ENCODE peak calls at places on chromosomes 7 and 10, in four cellular contexts. S is brain microvascular endothelial cell, R is AG04449, D is PC-9. G is an unnamed sample.

GRCh38 chr10:121069061-121069850 is 218.1 kb downstream of the WDR11 start:
- DNase-seq in S (no peak), D (no peak), R (no peak), G (no peak)

GRCh38 chr7:157468221-157469111 is 131.7 kb downstream of the DNAJB6 start:
- DNase-seq in S (no peak), R (no peak), D (no peak), G (no peak)

GRCh38 chr7:105403128-105403527 is 14.4 kb upstream of the SRPK2 start:
- DNase-seq in S (no peak), R (no peak), D (no peak), G (no peak)

GRCh38 chr7:25624837-25625236 is 396.6 kb upstream of the NPVF start:
- DNase-seq in R (no peak), S (peak), D (no peak), G (no peak)

GRCh38 chr10:112953075-112953501 is 3.0 kb downstream of the TCF7L2 start:
- DNase-seq in S (no peak), R (no peak), D (peak), G (no peak)

GRCh38 chr7:64999165-65000004 is 7.1 kb downstream of the ERV3-1 start:
- DNase-seq in D (peak), S (peak), R (no peak), G (no peak)

GRCh38 chr7:37971491-37971890 is 51.1 kb downstream of the EPDR1 start:
- DNase-seq in S (no peak), R (no peak), D (no peak), G (no peak)

GRCh38 chr7:158613481-158613880 is 25.9 kb upstream of the PTPRN2 start:
- DNase-seq in S (no peak), R (no peak), D (no peak), G (no peak)

GRCh38 chr10:124693801-124694416 is 50.3 kb downstream of the FAM53B start:
- DNase-seq in D (no peak), S (no peak), R (no peak), G (no peak)

GRCh38 chr7:112481833-112482669 is 1.3 kb downstream of the LSMEM1 start:
- DNase-seq in S (peak), R (peak), D (peak), G (peak)

GRCh38 chr10:13449296-13449695 is 79.5 kb downstream of the BEND7 start:
- DNase-seq in D (no peak), R (no peak), S (no peak), G (no peak)

GRCh38 chr10:42990721-42991441 is 86.0 kb upstream of the RET start:
- DNase-seq in D (no peak), S (no peak), R (no peak), G (no peak)

GRCh38 chr7:8216291-8216690 is 45.7 kb downstream of the ICA1 start:
- DNase-seq in D (no peak), R (no peak), S (no peak), G (no peak)

GRCh38 chr7:130292682-130293257 is at the start of gene CPA4:
- DNase-seq in S (peak), R (peak), D (peak), G (peak)

GRCh38 chr10:116707981-116708380 is 34.4 kb downstream of the HSPA12A start:
- DNase-seq in S (no peak), D (no peak), R (no peak), G (no peak)

GRCh38 chr10:78957471-78958039 is 111.2 kb upstream of the ZMIZ1 start:
- DNase-seq in D (no peak), R (no peak), S (peak), G (no peak)

GRCh38 chr10:65941098-65941655 is 984.7 kb upstream of the LRRTM3 start:
- DNase-seq in R (no peak), S (peak), D (no peak), G (no peak)

GRCh38 chr7:144037414-144038096 is 11.2 kb upstream of the OR2A5 start:
- DNase-seq in R (no peak), S (peak), D (no peak), G (no peak)

GRCh38 chr10:115857856-115858255 is 415.1 kb downstream of the GFRA1 start:
- DNase-seq in S (no peak), R (no peak), D (no peak), G (peak)

GRCh38 chr10:17075510-17075909 is 54.1 kb downstream of the CUBN start:
- DNase-seq in D (no peak), R (peak), S (peak), G (peak)

GRCh38 chr10:131722525-131723264 is 178.1 kb upstream of the PPP2R2D start:
- DNase-seq in R (no peak), S (no peak), D (no peak), G (no peak)

GRCh38 chr10:62233494-62234283 is 35.0 kb downstream of the RTKN2 start:
- DNase-seq in S (no peak), D (no peak), R (no peak), G (no peak)

GRCh38 chr7:72504057-72504456 is 91.9 kb upstream of the CALN1 start:
- DNase-seq in R (no peak), D (no peak), S (no peak), G (no peak)

GRCh38 chr10:108556176-108556575 is 1367.1 kb downstream of the XPNPEP1 start:
- DNase-seq in D (no peak), S (no peak), R (no peak), G (no peak)

GRCh38 chr10:131559450-131559911 is 248.0 kb upstream of the TCERG1L start:
- DNase-seq in D (no peak), R (no peak), S (no peak), G (no peak)

GRCh38 chr10:103676058-103676785 is 179.2 kb downstream of the SH3PXD2A start:
- DNase-seq in R (no peak), D (no peak), S (peak), G (peak)

GRCh38 chr7:106110238-106110560 is 1.9 kb downstream of the SYPL1 start:
- DNase-seq in D (no peak), S (no peak), R (no peak), G (no peak)

GRCh38 chr7:2542011-2542923 is 13.1 kb downstream of the BRAT1 start:
- DNase-seq in S (no peak), D (no peak), R (no peak), G (no peak)

GRCh38 chr10:689433-690226 is at the start of gene DIP2C:
- DNase-seq in S (peak), R (no peak), D (peak), G (no peak)

GRCh38 chr7:27154369-27154768 is 2.0 kb upstream of the HOXA3 start:
- DNase-seq in D (no peak), R (no peak), S (no peak), G (no peak)

GRCh38 chr10:70916241-70916640 is 27.9 kb upstream of the PCBD1 start:
- DNase-seq in R (no peak), S (no peak), D (no peak), G (no peak)

GRCh38 chr7:73844131-73844547 is 1.8 kb upstream of the METTL27 start:
- DNase-seq in D (no peak), S (no peak), R (no peak), G (no peak)

GRCh38 chr10:86851329-86852207 is 95.1 kb downstream of the BMPR1A start:
- DNase-seq in R (peak), S (no peak), D (no peak), G (peak)

GRCh38 chr10:93115661-93116383 is 42.1 kb downstream of the CYP26A1 start:
- DNase-seq in D (peak), S (peak), R (no peak), G (no peak)

GRCh38 chr10:90675621-90676020 is 182.2 kb downstream of the HTR7 start:
- DNase-seq in R (peak), D (no peak), S (peak), G (peak)

GRCh38 chr10:21167288-21168010 is 270.3 kb upstream of the NEBL start:
- DNase-seq in D (no peak), S (no peak), R (no peak), G (no peak)

GRCh38 chr10:21169271-21169670 is 272.2 kb upstream of the NEBL start:
- DNase-seq in D (no peak), S (no peak), R (no peak), G (no peak)

GRCh38 chr10:21164687-21165086 is 267.6 kb upstream of the NEBL start:
- DNase-seq in R (no peak), D (no peak), S (no peak), G (no peak)

GRCh38 chr10:21165489-21165888 is 268.4 kb upstream of the NEBL start:
- DNase-seq in S (no peak), R (no peak), D (no peak), G (no peak)

DNA sequence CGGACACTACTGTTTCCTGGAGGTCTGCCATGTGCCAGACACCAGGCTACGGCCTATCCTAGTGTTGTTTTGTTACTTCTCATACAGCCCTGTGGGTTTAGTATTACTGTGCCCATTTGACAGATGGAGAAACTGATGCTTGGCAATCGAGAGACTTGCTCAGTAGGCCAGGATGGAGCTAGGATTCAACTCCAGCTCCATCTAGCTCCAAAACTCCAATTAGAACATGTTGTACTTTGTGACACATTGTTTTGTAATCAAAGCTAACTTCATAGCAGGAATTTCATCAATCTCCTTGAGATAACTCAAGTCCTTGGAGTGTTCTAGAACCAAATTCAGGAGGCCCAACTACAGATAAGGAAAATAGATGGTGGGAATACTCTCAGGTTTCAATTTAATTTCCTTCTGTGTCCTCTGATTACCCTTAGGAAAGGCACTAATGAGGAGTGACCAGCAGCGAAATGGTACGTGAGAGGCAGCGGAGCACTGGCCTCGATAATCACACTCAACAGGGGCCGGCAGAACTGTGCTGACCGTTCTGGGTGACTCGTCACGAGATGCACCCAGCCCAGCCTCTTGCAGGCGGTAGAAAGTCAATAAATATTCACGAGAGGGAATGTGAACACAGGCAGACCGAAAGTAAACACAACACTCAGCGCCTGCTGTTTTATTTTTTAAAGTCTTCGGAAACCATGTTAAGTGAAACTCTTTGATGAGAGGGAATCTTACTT is 269.6 kb upstream of the NEBL start:
- DNase-seq in R (no peak), S (no peak), D (no peak), G (no peak)
- H3K4me3 ChIP-seq in R (no peak), S (no peak), D (no peak), G (no peak)

DNA sequence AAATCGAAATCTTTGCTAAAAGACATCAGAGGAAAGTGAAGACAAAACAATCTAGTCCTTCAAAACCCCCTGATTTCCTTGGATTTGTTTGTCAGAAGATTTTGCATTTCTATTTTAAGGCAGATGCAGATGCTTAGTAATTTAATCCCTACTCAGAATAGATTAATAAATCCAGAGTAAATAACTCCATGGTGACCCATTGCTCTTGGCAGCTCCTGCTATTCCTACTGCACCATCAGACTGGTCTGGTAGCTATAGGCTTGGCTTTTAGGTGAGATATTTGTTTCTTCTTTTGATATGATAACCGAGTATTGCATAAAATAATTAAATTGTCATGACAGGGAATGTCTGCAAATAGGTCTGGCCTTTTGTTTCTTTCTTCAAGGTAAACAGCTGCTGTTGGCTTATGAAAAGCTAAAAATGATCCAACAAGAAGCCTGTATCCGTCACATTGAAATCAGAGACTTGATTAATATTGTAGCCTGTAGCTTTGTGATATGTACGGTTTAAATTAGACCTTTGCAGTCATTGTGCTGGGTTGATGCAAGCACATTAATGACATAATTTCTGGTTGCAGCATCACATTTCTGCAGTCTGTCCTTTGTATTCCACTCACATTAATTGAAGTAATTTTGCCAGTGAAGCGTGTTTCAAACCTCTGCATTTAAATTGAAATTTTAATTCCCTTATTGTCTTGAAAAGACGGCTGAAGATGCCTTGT is 40.7 kb downstream of the EXOC4 start:
- DNase-seq in R (no peak), D (no peak), S (no peak), G (no peak)
- H3K4me3 ChIP-seq in R (no peak), D (no peak), S (no peak), G (no peak)

GRCh38 chr10:32376780-32377179 is 29.8 kb upstream of the EPC1 start:
- DNase-seq in R (no peak), D (no peak), S (no peak), G (no peak)
- H3K4me3 ChIP-seq in R (peak), D (peak), S (peak), G (peak)

DNA sequence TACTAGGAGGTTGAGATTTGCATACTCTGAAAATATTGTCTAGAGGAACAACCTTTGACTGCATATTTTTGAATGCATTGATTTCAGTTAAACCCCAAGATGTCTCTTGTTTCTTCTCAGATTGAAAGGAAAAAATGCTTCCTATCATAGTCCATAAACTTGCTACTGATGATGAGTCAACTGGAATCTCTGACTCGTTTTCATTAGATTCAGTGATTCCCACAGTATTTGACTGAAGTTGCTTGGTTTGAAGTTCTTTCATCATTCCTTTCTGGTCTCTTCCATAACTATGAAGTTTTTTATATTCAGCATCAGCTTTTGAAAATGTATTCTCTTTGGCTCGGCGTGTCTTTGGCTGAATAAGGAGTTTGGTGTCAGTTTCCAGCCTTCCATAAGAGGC is 10.7 kb downstream of the PEX1 start:
- DNase-seq in R (peak), S (peak), D (no peak), G (peak)
- H3K4me3 ChIP-seq in R (no peak), S (no peak), D (no peak), G (no peak)

GRCh38 chr7:94160719-94161435 is 156.7 kb upstream of the BET1 start:
- DNase-seq in S (no peak), R (no peak), D (no peak), G (no peak)

DNA sequence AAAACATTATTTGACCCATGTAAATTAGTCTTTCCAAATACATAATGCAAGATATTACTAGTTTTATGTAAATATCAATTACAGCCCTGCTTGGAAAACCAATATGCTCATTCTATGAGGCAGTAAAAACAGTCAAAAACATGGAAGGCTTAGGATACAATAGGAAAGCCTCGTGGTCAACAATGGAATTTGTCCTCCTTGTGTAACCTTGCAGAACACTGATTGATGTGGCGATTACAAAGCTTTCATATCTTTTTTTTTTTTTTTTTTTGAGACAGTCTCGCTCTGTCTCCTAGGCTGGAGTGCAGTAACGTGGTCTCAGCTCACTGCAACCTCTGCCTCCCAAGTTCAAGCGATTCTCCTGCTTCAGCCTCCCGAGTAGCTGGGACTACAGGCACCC is 157.3 kb upstream of the BET1 start:
- DNase-seq in R (no peak), D (no peak), S (no peak), G (no peak)
- H3K4me3 ChIP-seq in R (no peak), D (no peak), S (no peak), G (no peak)

DNA sequence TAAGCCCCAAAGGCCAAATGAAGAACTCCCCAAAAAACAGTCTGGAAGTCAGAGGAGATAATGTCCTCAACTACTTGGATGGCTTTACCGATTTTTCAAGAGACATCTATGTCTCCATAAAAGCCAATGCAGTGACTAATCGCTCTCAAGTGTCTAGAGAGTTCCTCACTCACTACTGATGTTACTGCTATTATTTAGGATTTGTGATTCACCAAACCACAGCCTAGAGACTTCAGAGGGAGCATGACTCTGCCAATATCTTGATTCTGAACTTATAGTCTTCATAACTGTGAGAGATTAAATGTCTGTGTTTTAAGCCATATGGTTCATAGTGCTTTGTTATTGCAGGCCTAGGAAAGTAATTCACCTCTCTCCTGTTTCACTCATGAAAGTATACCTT is 160.2 kb downstream of the IPMK start:
- DNase-seq in D (no peak), R (peak), S (peak), G (peak)
- H3K4me3 ChIP-seq in D (no peak), R (no peak), S (no peak), G (no peak)

GRCh38 chr7:78465894-78466293 is 667.3 kb downstream of the PHTF2 start:
- DNase-seq in D (no peak), S (no peak), R (no peak), G (no peak)

DNA sequence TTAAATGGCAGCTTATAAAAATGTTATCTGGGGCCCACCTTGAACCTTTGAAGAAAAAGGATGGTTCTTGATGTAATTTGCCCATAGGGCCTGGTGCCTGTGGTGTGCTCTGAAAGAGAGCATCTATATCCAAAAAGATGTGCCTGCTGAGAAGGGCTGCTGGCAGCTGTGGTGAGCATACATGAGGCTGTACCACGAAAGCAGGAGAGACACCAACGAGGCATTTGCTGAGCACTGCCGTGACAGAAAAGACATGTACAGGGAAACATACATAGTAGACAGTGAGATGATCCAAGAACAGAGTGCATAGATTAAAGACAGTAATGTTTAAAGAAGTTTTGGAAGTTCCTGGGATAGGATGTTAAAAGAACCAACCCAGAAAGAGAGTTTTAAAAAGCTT is 664.5 kb downstream of the PHTF2 start:
- DNase-seq in R (no peak), D (no peak), S (no peak), G (no peak)
- H3K4me3 ChIP-seq in R (no peak), D (no peak), S (no peak), G (no peak)